ENCODE peak calls at places on chromosome 19, in ten cellular contexts. R is anterior cingulate cortex; J is HTR-8/SVneo; N is CD4-positive, CD25-positive, alpha-beta regulatory T cell; I is T-helper 2 cell; O is prostate gland; W is GM04503; C is EH; B is stimulated activated CD4-positive, alpha-beta T cell treated with anti-CD3 and anti-CD28 coated beads, Interleukin-2, amount 100 ng/mL, for 48 hours; D is sciatic nerve. T is an unnamed sample.

GRCh38 chr19:55149078-55150003 is at the start of gene TNNT1:
- DNase-seq in R (no peak), J (no peak), N (no peak), I (no peak), O (no peak), W (no peak), C (peak), B (no peak), D (no peak), T (no peak)

GRCh38 chr19:48992571-48993174 is 436 bp downstream of the GYS1 start:
- DNase-seq in R (no peak), J (no peak), N (no peak), I (no peak), O (no peak), W (no peak), C (no peak), B (no peak), D (peak), T (peak)

GRCh38 chr19:17866312-17867012 is 5.3 kb upstream of the SLC5A5 start:
- DNase-seq in R (no peak), J (no peak), N (no peak), I (no peak), O (no peak), W (no peak), C (no peak), B (no peak), D (no peak), T (no peak)

GRCh38 chr19:40335855-40336700 is 12.1 kb downstream of the C19orf47 start:
- DNase-seq in R (no peak), J (no peak), N (no peak), I (no peak), O (no peak), W (no peak), C (no peak), B (no peak), D (no peak), T (peak)

GRCh38 chr19:383922-384800 is 24.8 kb downstream of the C2CD4C start:
- DNase-seq in R (no peak), J (no peak), N (no peak), I (no peak), O (no peak), W (no peak), C (no peak), B (no peak), D (no peak), T (no peak)

GRCh38 chr19:10815969-10816635 is 19.9 kb downstream of the TMED1 start:
- DNase-seq in R (no peak), J (no peak), N (no peak), I (no peak), O (no peak), W (peak), C (peak), B (no peak), D (no peak), T (no peak)

GRCh38 chr19:51676566-51677083 is 16.5 kb upstream of the SPACA6 start:
- DNase-seq in R (no peak), J (no peak), N (no peak), I (no peak), O (no peak), W (no peak), C (no peak), B (no peak), D (no peak), T (no peak)

GRCh38 chr19:15280915-15281683 is 48.9 kb upstream of the EPHX3 start:
- DNase-seq in R (peak), J (no peak), N (no peak), I (no peak), O (peak), W (peak), C (peak), B (no peak), D (peak), T (peak)

T was measured in M059J.